ENCODE peak calls at places on chromosome 3, in eight cellular contexts. One of them, this sample, is unnamed.

GRCh38 chr3:89059201-89059600 is 48.2 kb upstream of the EPHA3 start:
- DNase-seq in NCI-H774: no peak
- DNase-seq in mesenteric fat pad: no peak
- DNase-seq in dorsolateral prefrontal cortex: no peak
- DNase-seq in effector CD4-positive, alpha-beta T cell: no peak
- DNase-seq in CD8-positive, alpha-beta memory T cell: no peak
- DNase-seq in SK-N-SH: no peak
- DNase-seq in neural crest cell: no peak
- DNase-seq in this sample: no peak

GRCh38 chr3:95028688-95029087 is 965.8 kb downstream of the NSUN3 start:
- DNase-seq in NCI-H774: no peak
- DNase-seq in mesenteric fat pad: no peak
- DNase-seq in dorsolateral prefrontal cortex: no peak
- DNase-seq in effector CD4-positive, alpha-beta T cell: no peak
- DNase-seq in CD8-positive, alpha-beta memory T cell: no peak
- DNase-seq in SK-N-SH: no peak
- DNase-seq in neural crest cell: no peak
- DNase-seq in this sample: no peak

GRCh38 chr3:10783360-10784346 is 32.4 kb upstream of the SLC6A11 start:
- DNase-seq in NCI-H774: peak; percentile 2
- DNase-seq in mesenteric fat pad: no peak
- DNase-seq in dorsolateral prefrontal cortex: no peak
- DNase-seq in effector CD4-positive, alpha-beta T cell: peak; percentile 15
- DNase-seq in CD8-positive, alpha-beta memory T cell: no peak
- DNase-seq in SK-N-SH: peak; percentile 42
- DNase-seq in neural crest cell: peak; percentile 33
- DNase-seq in this sample: peak; percentile 36

GRCh38 chr3:97815149-97815917 is 6.5 kb upstream of the CRYBG3 start:
- DNase-seq in NCI-H774: no peak
- DNase-seq in mesenteric fat pad: no peak
- DNase-seq in dorsolateral prefrontal cortex: no peak
- DNase-seq in effector CD4-positive, alpha-beta T cell: peak; percentile 13
- DNase-seq in CD8-positive, alpha-beta memory T cell: no peak
- DNase-seq in SK-N-SH: no peak
- DNase-seq in neural crest cell: no peak
- DNase-seq in this sample: no peak

GRCh38 chr3:134718736-134719135 is 67.9 kb upstream of the KY start:
- DNase-seq in NCI-H774: no peak
- DNase-seq in mesenteric fat pad: no peak
- DNase-seq in dorsolateral prefrontal cortex: no peak
- DNase-seq in effector CD4-positive, alpha-beta T cell: no peak
- DNase-seq in CD8-positive, alpha-beta memory T cell: no peak
- DNase-seq in SK-N-SH: no peak
- DNase-seq in neural crest cell: no peak
- DNase-seq in this sample: no peak

GRCh38 chr3:56616479-56617006 is 59.6 kb downstream of the CCDC66 start:
- DNase-seq in NCI-H774: no peak
- DNase-seq in mesenteric fat pad: no peak
- DNase-seq in dorsolateral prefrontal cortex: no peak
- DNase-seq in effector CD4-positive, alpha-beta T cell: no peak
- DNase-seq in CD8-positive, alpha-beta memory T cell: no peak
- DNase-seq in SK-N-SH: no peak
- DNase-seq in neural crest cell: no peak
- DNase-seq in this sample: no peak

GRCh38 chr3:67630666-67631362 is 23.6 kb downstream of the SUCLG2 start:
- DNase-seq in NCI-H774: no peak
- DNase-seq in mesenteric fat pad: no peak
- DNase-seq in dorsolateral prefrontal cortex: no peak
- DNase-seq in effector CD4-positive, alpha-beta T cell: no peak
- DNase-seq in CD8-positive, alpha-beta memory T cell: no peak
- DNase-seq in SK-N-SH: no peak
- DNase-seq in neural crest cell: no peak
- DNase-seq in this sample: no peak

GRCh38 chr3:172216843-172217404 is 177.5 kb downstream of the FNDC3B start:
- DNase-seq in NCI-H774: no peak
- DNase-seq in mesenteric fat pad: no peak
- DNase-seq in dorsolateral prefrontal cortex: no peak
- DNase-seq in effector CD4-positive, alpha-beta T cell: no peak
- DNase-seq in CD8-positive, alpha-beta memory T cell: no peak
- DNase-seq in SK-N-SH: no peak
- DNase-seq in neural crest cell: no peak
- DNase-seq in this sample: no peak

GRCh38 chr3:177286034-177286433 is 88.8 kb upstream of the TBL1XR1 start:
- DNase-seq in NCI-H774: no peak
- DNase-seq in mesenteric fat pad: no peak
- DNase-seq in dorsolateral prefrontal cortex: no peak
- DNase-seq in effector CD4-positive, alpha-beta T cell: no peak
- DNase-seq in CD8-positive, alpha-beta memory T cell: no peak
- DNase-seq in SK-N-SH: no peak
- DNase-seq in neural crest cell: no peak
- DNase-seq in this sample: no peak

GRCh38 chr3:140117111-140117526 is 182.1 kb downstream of the CLSTN2 start:
- DNase-seq in NCI-H774: no peak
- DNase-seq in mesenteric fat pad: no peak
- DNase-seq in dorsolateral prefrontal cortex: no peak
- DNase-seq in effector CD4-positive, alpha-beta T cell: no peak
- DNase-seq in CD8-positive, alpha-beta memory T cell: no peak
- DNase-seq in SK-N-SH: no peak
- DNase-seq in neural crest cell: peak; percentile 3
- DNase-seq in this sample: no peak

GRCh38 chr3:38003371-38003816 is 12.8 kb downstream of the VILL start:
- DNase-seq in NCI-H774: no peak
- DNase-seq in mesenteric fat pad: no peak
- DNase-seq in dorsolateral prefrontal cortex: peak; percentile 87
- DNase-seq in effector CD4-positive, alpha-beta T cell: peak; percentile 38
- DNase-seq in CD8-positive, alpha-beta memory T cell: peak; percentile 49
- DNase-seq in SK-N-SH: peak; percentile 90
- DNase-seq in neural crest cell: peak; percentile 87
- DNase-seq in this sample: peak; percentile 42